ENCODE peak calls at places on chromosomes 6 and 20, in five cellular contexts. P is SK-N-SH, T is IMR-90, R is GM12878, I is K562. W is an unnamed sample.

GRCh38 chr6:33597551-33598322 is 17.7 kb upstream of the BAK1 start:
- DNase-seq in R (no peak), P (no peak), T (no peak), I (no peak), W (no peak)

GRCh38 chr6:42372699-42373098 is 79.0 kb downstream of the TRERF1 start:
- DNase-seq in T (no peak), I (no peak), P (no peak), R (no peak), W (no peak)

GRCh38 chr20:50735813-50736212 is 4.4 kb downstream of the PARD6B start:
- DNase-seq in I (no peak), R (no peak), T (no peak), P (no peak), W (no peak)

GRCh38 chr20:47456041-47456537 is 45.6 kb upstream of the NCOA3 start:
- DNase-seq in T (no peak), I (no peak), R (no peak), P (no peak), W (no peak)

GRCh38 chr6:148629197-148629909 is 117.5 kb upstream of the UST start:
- DNase-seq in I (no peak), T (peak; percentile 44), R (no peak), P (no peak), W (no peak)

GRCh38 chr6:53691667-53692133 is 26.1 kb upstream of the KLHL31 start:
- DNase-seq in I (no peak), R (peak; percentile 25), T (no peak), P (no peak), W (no peak)

GRCh38 chr20:53939554-53940355 is 130.6 kb downstream of the BCAS1 start:
- DNase-seq in T (peak; percentile 94), P (peak; percentile 50), I (peak; percentile 95), R (peak; percentile 93), W (peak; percentile 94)

GRCh38 chr6:126076992-126077664 is 90.8 kb downstream of the TRMT11 start:
- DNase-seq in T (no peak), I (no peak), R (no peak), P (no peak), W (no peak)

GRCh38 chr20:34627458-34627857 is 49.4 kb downstream of the PIGU start:
- DNase-seq in T (no peak), R (no peak), P (no peak), I (peak; percentile 5), W (no peak)

GRCh38 chr6:6003334-6004146 is 3.2 kb downstream of the NRN1 start:
- DNase-seq in T (no peak), P (peak; percentile 72), I (no peak), R (no peak), W (no peak)

GRCh38 chr6:4732691-4733315 is 43.4 kb upstream of the CDYL start:
- DNase-seq in T (peak; percentile 95), I (peak; percentile 85), R (no peak), P (peak; percentile 39), W (peak; percentile 82)

GRCh38 chr6:41462980-41463930 is 82.9 kb upstream of the FOXP4 start:
- DNase-seq in I (peak; percentile 78), P (peak; percentile 83), T (peak; percentile 77), R (no peak), W (peak; percentile 36)

GRCh38 chr6:1873781-1874180 is 264.1 kb downstream of the FOXC1 start:
- DNase-seq in I (no peak), T (no peak), R (no peak), P (no peak), W (no peak)

GRCh38 chr6:83847179-83847578 is 6.0 kb upstream of the RIPPLY2 start:
- DNase-seq in R (peak; percentile 51), I (no peak), P (no peak), T (no peak), W (no peak)

GRCh38 chr6:164148789-164149188 is 734.3 kb downstream of the QKI start:
- DNase-seq in R (no peak), T (no peak), I (no peak), P (no peak), W (no peak)

GRCh38 chr20:36821964-36822437 is 48.4 kb upstream of the DSN1 start:
- DNase-seq in P (no peak), T (no peak), R (no peak), I (peak; percentile 62), W (no peak)

GRCh38 chr20:41586784-41587183 is 31.4 kb downstream of the CHD6 start:
- DNase-seq in T (no peak), R (no peak), P (no peak), I (no peak), W (no peak)

GRCh38 chr6:156943167-156943566 is 166.0 kb downstream of the ARID1B start:
- DNase-seq in R (no peak), T (no peak), P (no peak), I (no peak), W (no peak)

GRCh38 chr6:41373919-41374617 is 38.7 kb downstream of the NCR2 start:
- DNase-seq in I (no peak), P (peak; percentile 34), T (no peak), R (no peak), W (no peak)

GRCh38 chr6:106110167-106110826 is 24.2 kb downstream of the PRDM1 start:
- DNase-seq in I (peak; percentile 24), P (peak; percentile 51), R (no peak), T (no peak), W (peak; percentile 42)

GRCh38 chr20:63494084-63494419 is 4.8 kb downstream of the EEF1A2 start:
- DNase-seq in R (no peak), T (no peak), I (no peak), P (no peak), W (no peak)

GRCh38 chr20:46361386-46361785 is 45.0 kb downstream of the ELMO2 start:
- DNase-seq in R (no peak), P (no peak), T (no peak), I (no peak), W (no peak)

GRCh38 chr6:16639689-16640480 is 121.4 kb downstream of the ATXN1 start:
- DNase-seq in P (no peak), R (no peak), T (peak; percentile 89), I (no peak), W (peak; percentile 13)

GRCh38 chr6:87901613-87902012 is 146.0 kb upstream of the SPACA1 start:
- DNase-seq in T (no peak), R (no peak), P (no peak), I (no peak), W (no peak)

GRCh38 chr6:149834513-149835481 is 29.4 kb downstream of the LRP11 start:
- DNase-seq in I (peak; percentile 76), T (peak; percentile 79), R (no peak), P (peak; percentile 62), W (peak; percentile 27)

GRCh38 chr6:117204903-117205302 is 60.5 kb upstream of the VGLL2 start:
- DNase-seq in P (no peak), T (no peak), R (no peak), I (no peak), W (no peak)

GRCh38 chr6:2658788-2659187 is 91.9 kb downstream of the MYLK4 start:
- DNase-seq in R (peak; percentile 40), P (no peak), T (no peak), I (no peak), W (no peak)

GRCh38 chr6:46933751-46934150 is 12.0 kb upstream of the ADGRF5 start:
- DNase-seq in T (no peak), I (no peak), R (no peak), P (no peak), W (no peak)

GRCh38 chr6:27078734-27079357 is 168.7 kb upstream of the PRSS16 start:
- DNase-seq in P (peak; percentile 52), I (peak; percentile 81), T (peak; percentile 68), R (peak; percentile 57), W (peak; percentile 33)

GRCh38 chr6:144265390-144265789 is 19.7 kb upstream of the UTRN start:
- DNase-seq in T (peak; percentile 61), I (no peak), P (no peak), R (peak; percentile 28), W (peak; percentile 66)

GRCh38 chr6:122472022-122472340 is 374 bp upstream of the SERINC1 start:
- DNase-seq in I (no peak), R (no peak), P (no peak), T (no peak), W (no peak)

GRCh38 chr20:52190437-52191131 is 995 bp downstream of the ZFP64 start:
- DNase-seq in R (no peak), T (peak; percentile 11), I (peak; percentile 67), P (peak; percentile 68), W (peak; percentile 73)

GRCh38 chr20:32575227-32575581 is 9.9 kb downstream of the NOL4L start:
- DNase-seq in R (no peak), T (no peak), P (no peak), I (no peak), W (no peak)

GRCh38 chr6:162684961-162685360 is 42.6 kb downstream of the PRKN start:
- DNase-seq in T (no peak), I (no peak), R (no peak), P (no peak), W (no peak)

GRCh38 chr6:162684033-162684432 is 43.5 kb downstream of the PRKN start:
- DNase-seq in T (no peak), R (no peak), P (no peak), I (no peak), W (no peak)

GRCh38 chr6:162680367-162680766 is 47.2 kb downstream of the PRKN start:
- DNase-seq in I (no peak), P (peak; percentile 52), T (no peak), R (no peak), W (no peak)

GRCh38 chr6:162681447-162681846 is 46.1 kb downstream of the PRKN start:
- DNase-seq in P (no peak), T (no peak), I (no peak), R (no peak), W (no peak)

GRCh38 chr6:162683135-162683534 is 44.4 kb downstream of the PRKN start:
- DNase-seq in I (no peak), P (no peak), T (no peak), R (no peak), W (no peak)
- TF ChIP-seq USF2 in I (no peak), P (no peak), T (no peak), R (no peak), W (no peak)

GRCh38 chr20:10109621-10110020 is 74.8 kb downstream of the ANKEF1 start:
- DNase-seq in T (no peak), I (no peak), R (no peak), P (no peak), W (no peak)
- H3K4me2 ChIP-seq in T (no peak overlapping the region), I (no peak overlapping the region), R (no peak overlapping the region), P (no peak overlapping the region), W (no peak overlapping the region)

GRCh38 chr20:21527908-21528307 is 14.0 kb upstream of the NKX2-2 start:
- DNase-seq in I (no peak), R (no peak), T (no peak), P (no peak), W (no peak)
- TF ChIP-seq RCOR1 in I (no peak), R (no peak), T (no peak), P (no peak), W (no peak)

DNA sequence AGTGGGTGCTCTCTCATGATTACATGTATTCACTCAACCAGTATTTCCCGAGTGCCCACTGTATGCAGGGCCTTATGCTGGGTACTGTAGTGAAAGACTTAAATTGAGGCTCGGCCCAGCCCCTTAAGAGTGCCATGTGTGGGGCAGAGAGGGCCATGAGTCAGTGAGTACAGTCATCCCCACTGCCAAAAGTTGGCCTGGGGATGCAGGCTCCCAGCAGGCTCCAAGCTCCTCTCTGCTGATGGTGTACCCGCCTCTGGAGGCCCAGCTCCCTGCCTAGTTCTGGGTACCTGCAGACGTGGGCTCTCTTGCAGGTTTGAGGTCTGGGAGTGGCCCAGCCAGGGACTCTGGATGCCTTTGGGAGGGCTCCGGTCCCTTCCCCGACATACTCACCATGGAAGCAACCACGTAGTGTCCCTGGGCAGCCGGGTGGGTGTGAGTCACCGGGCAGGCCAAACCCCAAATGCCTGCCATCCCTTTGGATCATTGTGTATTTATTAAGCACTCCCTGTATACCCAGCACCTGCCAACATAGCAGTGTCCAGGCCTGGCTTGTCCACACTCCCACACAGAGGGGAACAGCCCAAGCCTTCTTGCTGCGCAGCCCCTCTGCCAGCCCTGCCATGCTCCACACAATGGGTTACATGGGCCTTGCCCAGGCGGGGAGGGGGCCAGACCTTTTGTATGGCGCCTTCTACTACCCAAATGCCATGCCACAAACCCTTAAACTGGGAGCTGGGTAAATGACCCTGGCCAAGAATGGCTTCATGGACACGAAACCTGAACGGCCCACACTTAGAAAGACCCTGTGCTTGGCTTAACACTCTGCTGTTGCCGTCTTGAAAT is 153.6 kb downstream of the VEGFA start:
- DNase-seq in T (peak; percentile 56), R (no peak), I (no peak), P (no peak), W (no peak)
- TF ChIP-seq USF2 in T (no peak), R (no peak), I (no peak), P (no peak), W (no peak)